ENCODE peak calls at places on chromosomes 1 and 21, in five cellular contexts. D is upper lobe of left lung, A is GM23338, N is HepG2, M is tibial artery. E is an unnamed sample.

GRCh38 chr1:226973371-226973897 is 33.3 kb downstream of the COQ8A start:
- DNase-seq in D (no peak), N (no peak), M (peak), A (no peak), E (no peak)

GRCh38 chr1:78177708-78178270 is 132.0 kb downstream of the GIPC2 start:
- DNase-seq in A (no peak), M (no peak), D (no peak), N (no peak), E (no peak)

GRCh38 chr21:28227881-28228623 is 764.6 kb downstream of the LTN1 start:
- DNase-seq in M (no peak), N (no peak), D (no peak), A (no peak), E (no peak)

GRCh38 chr21:33622253-33622652 is 19.3 kb downstream of the CRYZL1 start:
- DNase-seq in M (no peak), A (peak), D (no peak), N (no peak), E (no peak)

GRCh38 chr1:55257958-55258357 is 42.8 kb upstream of the USP24 start:
- DNase-seq in A (no peak), D (no peak), N (no peak), M (no peak), E (no peak)

GRCh38 chr1:199747984-199748383 is 279.5 kb upstream of the NR5A2 start:
- DNase-seq in D (no peak), M (no peak), A (peak), N (no peak), E (no peak)

GRCh38 chr1:80656628-80657019 is 1144.1 kb upstream of the ADGRL2 start:
- DNase-seq in N (peak), A (no peak), D (no peak), M (no peak), E (no peak)

GRCh38 chr1:77817368-77818209 is 38.1 kb downstream of the MIGA1 start:
- DNase-seq in D (no peak), M (no peak), N (no peak), A (no peak), E (no peak)

GRCh38 chr1:15848143-15848928 is 829 bp downstream of the SPEN start:
- DNase-seq in D (peak), A (peak), N (no peak), M (no peak), E (peak)

GRCh38 chr1:220119043-220119512 is 25.1 kb downstream of the IARS2 start:
- DNase-seq in D (no peak), A (no peak), M (no peak), N (no peak), E (no peak)

GRCh38 chr1:192575499-192576189 is at the start of gene RGS1:
- DNase-seq in D (peak), N (no peak), A (peak), M (peak), E (no peak)

GRCh38 chr1:12541274-12542137 is 76.5 kb downstream of the DHRS3 start:
- DNase-seq in D (no peak), N (no peak), A (no peak), M (peak), E (no peak)
- H3K27ac ChIP-seq in D (peak), N (no peak), A (no peak), M (peak), E (no peak)

GRCh38 chr1:52633291-52633754 is 355 bp downstream of the SHISAL2A start:
- DNase-seq in D (no peak), A (peak), M (no peak), N (no peak), E (no peak)
- H3K27ac ChIP-seq in D (peak), A (no peak), M (no peak), N (no peak), E (no peak)

DNA sequence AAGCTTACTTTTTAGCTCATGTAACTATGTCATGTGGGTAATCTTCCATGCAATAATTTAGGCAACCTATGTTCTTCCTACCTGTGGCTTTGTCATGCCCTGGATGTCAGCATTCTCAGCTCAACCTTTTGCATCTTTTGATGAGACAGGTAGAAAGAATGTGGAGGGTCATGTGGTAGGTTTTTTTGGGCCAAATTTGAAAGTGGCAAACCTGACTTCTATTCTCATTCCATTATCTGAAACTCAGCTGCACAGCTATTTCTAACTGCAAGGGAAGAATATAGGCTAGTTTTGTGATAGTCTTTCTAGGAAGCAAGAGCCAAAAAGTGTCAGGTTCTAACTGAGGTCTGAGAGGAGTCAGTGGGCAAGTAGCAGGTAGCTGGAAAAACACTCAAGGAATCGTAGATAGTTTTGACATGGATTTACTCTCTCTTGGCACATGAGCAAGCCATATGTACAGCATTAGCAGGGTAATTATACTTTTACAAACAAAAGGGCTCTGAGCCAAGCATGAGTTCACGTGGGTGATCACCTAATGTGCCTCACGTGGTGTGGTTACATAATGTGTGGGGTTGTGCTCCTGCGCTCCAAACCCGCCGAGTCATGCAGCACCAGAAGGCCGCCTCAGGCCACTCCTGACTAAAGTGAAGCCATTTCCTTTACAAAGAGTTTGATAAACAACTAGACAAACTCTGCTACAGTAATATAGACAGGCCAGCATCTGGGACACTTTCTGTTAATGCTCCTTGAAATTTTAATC is 1013.8 kb downstream of the PLA2G4A start:
- DNase-seq in N (no peak), M (no peak), D (no peak), A (peak), E (no peak)
- H3K27ac ChIP-seq in N (no peak), M (no peak), D (no peak), A (no peak), E (no peak)

DNA sequence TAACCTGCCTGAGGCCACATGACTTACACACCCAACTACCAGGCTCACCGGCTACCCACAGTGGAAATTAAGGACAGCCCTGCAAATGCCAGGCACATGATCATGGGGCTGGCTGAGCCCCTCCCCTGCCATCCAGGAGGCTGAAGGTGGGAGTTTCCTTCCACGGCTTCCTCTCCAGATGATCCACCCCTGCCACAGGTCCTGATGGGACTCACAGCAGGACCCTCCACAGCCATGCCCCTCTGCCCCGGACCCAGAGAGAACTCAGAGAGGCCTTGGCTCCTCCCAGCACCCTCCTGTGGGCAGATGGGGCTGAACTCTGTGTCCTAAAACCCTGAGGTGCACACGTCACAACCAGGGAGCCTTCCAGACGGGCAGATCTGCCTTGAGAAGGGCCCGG is 29.1 kb upstream of the CASZ1 start:
- DNase-seq in M (no peak), N (no peak), A (no peak), D (no peak), E (no peak)
- H3K27ac ChIP-seq in M (no peak), N (no peak), A (no peak), D (no peak), E (no peak)